ENCODE peak calls at places on chromosomes 7 and 10, in nine cellular contexts. K is pancreas, T is endothelial cell of umbilical vein, Q is PC-9, E is ascending aorta, I is DND-41, G is Peyer's patch, M is fibroblast of lung, O is heart right ventricle. A is an unnamed sample. For H3K4me1, the result is how much of the 10 kb centered on the place peaks cover.

GRCh38 chr7:70919491-70920073 is 212.4 kb upstream of the GALNT17 start:
- DNase-seq in K (no peak), T (no peak), Q (no peak), E (no peak), I (no peak), G (no peak), M (no peak), O (no peak), A (no peak)

GRCh38 chr10:42645103-42645502 is 6.7 kb upstream of the ZNF33B start:
- DNase-seq in K (no peak), T (peak), Q (no peak), E (no peak), I (no peak), G (no peak), M (no peak), O (no peak), A (peak)

GRCh38 chr10:44390585-44391072 is 5.7 kb upstream of the CXCL12 start:
- DNase-seq in K (no peak), T (no peak), Q (no peak), E (peak), I (no peak), G (no peak), M (no peak), O (no peak), A (peak)

GRCh38 chr7:25830986-25831558 is 320.9 kb upstream of the NFE2L3 start:
- DNase-seq in K (no peak), T (peak), Q (no peak), E (no peak), I (no peak), G (no peak), M (peak), O (no peak), A (no peak)

GRCh38 chr10:87771871-87772500 is 46.0 kb downstream of the ATAD1 start:
- DNase-seq in K (no peak), T (peak), Q (no peak), E (no peak), I (no peak), G (no peak), M (peak), O (no peak), A (no peak)

GRCh38 chr7:44384586-44385383 is 59.4 kb upstream of the CAMK2B start:
- DNase-seq in K (no peak), T (no peak), Q (no peak), E (peak), I (no peak), G (no peak), M (no peak), O (no peak), A (no peak)

GRCh38 chr7:121305109-121305508 is 23.7 kb upstream of the WNT16 start:
- DNase-seq in K (no peak), T (no peak), Q (no peak), E (no peak), I (no peak), G (no peak), M (peak), O (no peak), A (no peak)

GRCh38 chr7:98203261-98203963 is 7.8 kb upstream of the BHLHA15 start:
- DNase-seq in K (no peak), T (no peak), Q (no peak), E (peak), I (no peak), G (no peak), M (no peak), O (no peak), A (no peak)

GRCh38 chr7:118657391-118658005 is 433.0 kb downstream of the ANKRD7 start:
- DNase-seq in K (no peak), T (no peak), Q (no peak), E (no peak), I (no peak), G (no peak), M (no peak), O (no peak), A (no peak)

GRCh38 chr7:51187941-51188340 is 128.7 kb downstream of the COBL start:
- DNase-seq in K (no peak), T (no peak), Q (no peak), E (no peak), I (no peak), G (no peak), M (no peak), O (peak), A (peak)

GRCh38 chr10:124669824-124670654 is 74.1 kb downstream of the FAM53B start:
- DNase-seq in K (no peak), T (no peak), Q (no peak), E (no peak), I (no peak), G (no peak), M (no peak), O (peak), A (no peak)

GRCh38 chr10:112040696-112041095 is 142.9 kb downstream of the GPAM start:
- DNase-seq in K (no peak), T (no peak), Q (no peak), E (no peak), I (no peak), G (no peak), M (no peak), O (no peak), A (no peak)

GRCh38 chr7:116384936-116385635 is 114.5 kb upstream of the CAV2 start:
- DNase-seq in K (no peak), T (no peak), Q (no peak), E (no peak), I (no peak), G (no peak), M (peak), O (no peak), A (no peak)

GRCh38 chr7:111559665-111560064 is 2.6 kb downstream of the IMMP2L start:
- DNase-seq in K (no peak), T (no peak), Q (no peak), E (no peak), I (no peak), G (no peak), M (no peak), O (no peak), A (no peak)

GRCh38 chr7:47227762-47228177 is 354.1 kb downstream of the TNS3 start:
- DNase-seq in K (no peak), T (no peak), Q (no peak), E (no peak), I (peak), G (no peak), M (peak), O (peak), A (no peak)

GRCh38 chr10:93566435-93567276 is at the start of gene FFAR4:
- DNase-seq in K (peak), T (no peak), Q (peak), E (no peak), I (no peak), G (peak), M (no peak), O (peak), A (peak)
- H3K4me3 ChIP-seq in K (peak), T (no peak), Q (peak), E (peak), I (no peak), G (no peak), M (no peak), O (peak), A (peak)

DNA sequence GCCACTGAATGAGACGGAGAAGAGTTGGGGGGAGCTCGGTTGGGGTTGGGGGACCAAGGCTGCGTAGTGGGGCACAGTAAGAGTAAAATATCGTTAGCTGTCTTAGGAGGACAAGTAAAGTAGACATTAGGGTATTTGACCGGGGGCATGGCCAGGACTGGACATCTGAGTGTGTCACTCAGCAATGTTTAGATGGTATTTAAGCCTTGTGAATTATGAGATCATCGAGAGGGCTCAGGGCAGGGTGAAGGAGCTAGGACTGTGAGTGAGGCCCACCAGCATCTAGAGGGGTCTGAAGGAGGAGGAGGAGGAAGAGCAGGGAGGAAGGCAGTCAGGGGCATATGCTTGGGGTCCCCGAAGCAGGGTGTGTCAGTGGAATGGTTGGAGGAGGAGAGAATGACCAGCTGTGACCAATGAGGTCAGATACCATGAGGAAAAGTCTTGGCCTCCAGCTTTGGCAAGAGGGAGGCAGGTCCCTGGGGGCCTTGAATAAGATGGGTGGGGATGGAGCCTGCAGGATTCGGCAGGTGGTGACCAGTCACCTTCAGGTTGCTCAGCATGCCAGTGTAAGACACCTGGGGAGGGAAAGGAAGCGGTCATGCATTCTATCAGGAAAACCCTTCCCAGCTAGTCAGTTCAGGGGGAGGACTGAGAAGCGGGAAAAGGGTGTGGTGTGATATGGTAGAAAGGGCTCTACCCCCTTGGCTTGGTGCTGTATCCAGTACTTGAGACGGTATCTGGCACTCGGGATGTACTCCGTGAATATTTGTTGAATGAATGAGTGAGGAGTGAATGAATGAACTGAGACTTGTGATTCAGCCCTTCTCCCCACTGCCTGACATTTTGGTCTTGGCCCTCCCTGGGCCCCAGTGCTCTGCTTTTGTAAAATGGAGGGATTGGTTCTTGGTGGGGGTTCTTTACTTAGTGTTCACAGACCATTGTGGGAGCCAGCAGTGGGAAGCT is 34.8 kb upstream of the SH2D4B start:
- DNase-seq in K (no peak), T (no peak), Q (peak), E (peak), I (no peak), G (no peak), M (no peak), O (no peak), A (no peak)
- H3K4me1 ChIP-seq in K (half or more), T (half or more), Q (half or more), E (under half), I (under half), G (under half), M (under half), O (half or more), A (half or more)

DNA sequence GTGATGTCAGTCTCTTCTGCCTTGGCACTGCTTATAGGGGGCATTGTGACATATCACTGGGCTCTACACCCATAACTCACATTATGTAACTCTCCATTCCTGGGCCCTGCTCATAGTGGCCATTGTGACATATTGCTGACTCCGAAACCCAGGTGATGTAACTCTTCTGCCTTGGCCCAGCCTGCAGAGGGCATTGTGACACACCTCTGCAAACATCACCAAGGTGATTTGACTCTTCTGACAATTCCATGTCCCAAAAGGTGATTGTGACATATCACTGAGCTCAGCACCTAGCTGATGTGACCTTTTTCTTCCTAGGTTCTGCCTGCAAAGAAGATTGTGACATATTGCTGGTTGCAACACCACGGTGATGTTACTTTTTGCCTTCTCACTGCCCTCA is 36.5 kb upstream of the ZNF680 start:
- DNase-seq in K (no peak), T (no peak), Q (no peak), E (no peak), I (no peak), G (no peak), M (no peak), O (no peak), A (no peak)
- TF ChIP-seq CTCF in K (no peak), T (no peak), Q (no peak), E (no peak), I (peak), G (no peak), M (no peak), O (no peak), A (no peak)

GRCh38 chr10:5449823-5450222 is 37.5 kb downstream of the NET1 start:
- DNase-seq in K (no peak), T (peak), Q (no peak), E (peak), I (no peak), G (no peak), M (peak), O (no peak), A (peak)
- H3K4me3 ChIP-seq in K (peak), T (peak), Q (peak), E (peak), I (no peak), G (no peak), M (peak), O (no peak), A (peak)

GRCh38 chr7:2017483-2017891 is 215.3 kb downstream of the MAD1L1 start:
- DNase-seq in K (no peak), T (no peak), Q (no peak), E (peak), I (no peak), G (peak), M (no peak), O (peak), A (no peak)
- H3K4me1 ChIP-seq in K (under half), T (under half), Q (under half), E (under half), I (under half), G (under half), M (under half), O (under half), A (under half)

DNA sequence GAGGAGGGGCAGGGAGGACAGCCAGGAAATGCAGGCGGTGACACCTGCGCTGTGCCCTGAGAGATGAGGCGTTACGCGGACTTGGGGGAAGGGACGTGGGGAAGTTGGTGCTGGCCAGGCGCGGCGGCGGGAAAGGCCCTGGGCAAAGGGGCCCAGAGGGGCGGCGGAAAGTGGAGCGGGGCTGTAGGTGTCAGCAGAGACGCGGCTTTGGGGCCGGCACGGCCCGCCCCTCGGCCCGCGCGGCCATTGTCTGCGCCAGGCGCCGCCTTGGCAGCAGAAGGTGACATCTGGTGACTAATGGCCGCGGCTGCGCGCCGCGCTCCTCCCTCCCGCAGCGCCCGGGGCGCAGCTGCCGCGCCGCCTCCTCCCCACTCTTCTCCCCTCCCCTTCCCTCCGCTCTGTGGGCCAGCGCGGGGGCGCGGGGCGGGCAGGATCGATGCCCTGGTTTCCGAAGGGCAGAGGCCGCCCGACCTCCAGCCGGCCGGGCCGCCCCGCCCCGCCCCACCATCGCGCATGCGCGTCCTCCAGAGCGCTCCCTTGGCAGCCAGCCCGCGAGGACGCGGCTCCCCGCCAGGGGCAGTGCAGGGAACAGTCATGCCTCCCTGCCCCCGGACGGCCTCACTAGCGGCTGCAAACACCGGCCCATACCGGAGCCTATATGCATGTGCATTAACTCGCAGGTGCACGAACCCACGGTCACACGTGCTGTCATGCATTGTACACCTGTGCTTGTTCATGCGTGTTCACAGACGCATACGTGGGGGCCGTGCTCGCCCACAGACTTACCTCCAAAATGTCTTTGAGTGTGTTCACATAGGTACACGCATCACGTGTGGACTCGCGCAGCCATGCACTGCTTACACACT is 269.6 kb downstream of the RPS24 start:
- DNase-seq in K (peak), T (peak), Q (peak), E (peak), I (peak), G (peak), M (peak), O (peak), A (peak)
- TF ChIP-seq CTCF in K (peak), T (peak), Q (peak), E (peak), I (peak), G (peak), M (peak), O (peak), A (peak)

GRCh38 chr10:113104071-113104470 is 154.0 kb downstream of the TCF7L2 start:
- DNase-seq in K (no peak), T (no peak), Q (no peak), E (no peak), I (no peak), G (no peak), M (no peak), O (no peak), A (no peak)
- H3K4me3 ChIP-seq in K (no peak), T (no peak), Q (no peak), E (no peak), I (no peak), G (no peak), M (no peak), O (no peak), A (no peak)

A was measured in Caco-2.